ENCODE peak calls at places on chromosomes 7 and 10, in eight cellular contexts. Z, A, W, T, Q, I, H and R are unnamed samples.

GRCh38 chr10:36224431-36224985 is 582.4 kb upstream of the FZD8 start:
- DNase-seq in Z (no peak), A (no peak), W (peak), T (no peak), Q (no peak), I (no peak), H (no peak), R (no peak)

GRCh38 chr10:110533149-110533548 is 34.3 kb upstream of the SMC3 start:
- DNase-seq in Z (no peak), A (no peak), W (no peak), T (no peak), Q (no peak), I (no peak), H (no peak), R (no peak)

GRCh38 chr10:97498841-97499560 is at the start of gene UBTD1:
- DNase-seq in Z (no peak), A (no peak), W (peak), T (no peak), Q (no peak), I (no peak), H (peak), R (peak)

GRCh38 chr7:117875566-117875965 is 2.3 kb upstream of the CTTNBP2 start:
- DNase-seq in Z (no peak), A (no peak), W (peak), T (no peak), Q (no peak), I (no peak), H (no peak), R (no peak)

GRCh38 chr10:90342480-90342879 is 515.4 kb downstream of the HTR7 start:
- DNase-seq in Z (no peak), A (no peak), W (no peak), T (no peak), Q (no peak), I (no peak), H (no peak), R (no peak)

GRCh38 chr7:119925890-119926289 is 347.1 kb upstream of the KCND2 start:
- DNase-seq in Z (no peak), A (no peak), W (no peak), T (no peak), Q (no peak), I (no peak), H (no peak), R (no peak)

GRCh38 chr7:130141161-130141857 is 63.9 kb downstream of the TMEM209 start:
- DNase-seq in Z (no peak), A (peak), W (peak), T (no peak), Q (no peak), I (no peak), H (peak), R (peak)

GRCh38 chr7:95511716-95512260 is 26.0 kb downstream of the ASB4 start:
- DNase-seq in Z (peak), A (no peak), W (peak), T (peak), Q (peak), I (peak), H (peak), R (peak)

GRCh38 chr10:44045020-44045419 is 339.9 kb downstream of the CXCL12 start:
- DNase-seq in Z (no peak), A (no peak), W (no peak), T (no peak), Q (no peak), I (no peak), H (no peak), R (no peak)